ENCODE peak calls at places on chromosomes 16 and 17, in four cellular contexts. One of them, this sample, is unnamed. For H3K27me3, the result is how much of the 10 kb centered on the place peaks cover.

GRCh38 chr16:30009990-30010816 is 624 bp downstream of the DOC2A start:
- DNase-seq in suprapubic skin: no peak
- DNase-seq in dorsolateral prefrontal cortex: no peak
- DNase-seq in uterus: no peak
- DNase-seq in this sample: no peak

GRCh38 chr17:44992242-44992939 is 24.3 kb upstream of the C1QL1 start:
- DNase-seq in suprapubic skin: no peak
- DNase-seq in dorsolateral prefrontal cortex: no peak
- DNase-seq in uterus: no peak
- DNase-seq in this sample: no peak

GRCh38 chr16:58020628-58021521 is 4.7 kb upstream of the MMP15 start:
- DNase-seq in uterus: peak
- DNase-seq in dorsolateral prefrontal cortex: no peak
- DNase-seq in suprapubic skin: no peak
- DNase-seq in this sample: no peak

GRCh38 chr16:67252806-67253497 is 4.2 kb downstream of the SLC9A5 start:
- DNase-seq in suprapubic skin: peak
- DNase-seq in dorsolateral prefrontal cortex: peak
- DNase-seq in uterus: no peak
- DNase-seq in this sample: no peak

GRCh38 chr17:80807014-80807413 is 184.6 kb upstream of the CHMP6 start:
- DNase-seq in suprapubic skin: no peak
- DNase-seq in dorsolateral prefrontal cortex: no peak
- DNase-seq in uterus: no peak
- DNase-seq in this sample: no peak

GRCh38 chr17:2064511-2064910 is 9.6 kb downstream of the HIC1 start:
- DNase-seq in suprapubic skin: peak
- DNase-seq in dorsolateral prefrontal cortex: no peak
- DNase-seq in uterus: no peak
- DNase-seq in this sample: no peak

GRCh38 chr16:52837251-52837650 is 215.4 kb downstream of the CHD9NB start:
- DNase-seq in suprapubic skin: no peak
- DNase-seq in dorsolateral prefrontal cortex: no peak
- DNase-seq in uterus: no peak
- DNase-seq in this sample: no peak

GRCh38 chr17:76271669-76272540 is 6.8 kb downstream of the UBALD2 start:
- DNase-seq in suprapubic skin: no peak
- DNase-seq in dorsolateral prefrontal cortex: no peak
- DNase-seq in uterus: no peak
- DNase-seq in this sample: no peak

GRCh38 chr16:67653131-67654068 is 6.7 kb downstream of the ACD start:
- DNase-seq in dorsolateral prefrontal cortex: no peak
- DNase-seq in suprapubic skin: peak
- DNase-seq in uterus: no peak
- DNase-seq in this sample: no peak

GRCh38 chr17:66654341-66654740 is 180.6 kb upstream of the CACNG5 start:
- DNase-seq in uterus: no peak
- DNase-seq in suprapubic skin: no peak
- DNase-seq in dorsolateral prefrontal cortex: no peak
- DNase-seq in this sample: no peak

GRCh38 chr17:6384481-6384880 is 50.4 kb downstream of the AIPL1 start:
- DNase-seq in dorsolateral prefrontal cortex: no peak
- DNase-seq in suprapubic skin: no peak
- DNase-seq in uterus: no peak
- DNase-seq in this sample: no peak

GRCh38 chr16:83968483-83968865 is 430 bp downstream of the NECAB2 start:
- DNase-seq in dorsolateral prefrontal cortex: no peak
- DNase-seq in uterus: no peak
- DNase-seq in suprapubic skin: no peak
- DNase-seq in this sample: no peak

GRCh38 chr16:49405123-49405522 is 31.5 kb downstream of the C16orf78 start:
- DNase-seq in uterus: no peak
- DNase-seq in dorsolateral prefrontal cortex: no peak
- DNase-seq in suprapubic skin: no peak
- DNase-seq in this sample: no peak

GRCh38 chr17:17801800-17802481 is 34.8 kb downstream of the SREBF1 start:
- DNase-seq in suprapubic skin: no peak
- DNase-seq in uterus: no peak
- DNase-seq in dorsolateral prefrontal cortex: no peak
- DNase-seq in this sample: no peak
- H3K27ac ChIP-seq in suprapubic skin: no peak
- H3K27ac ChIP-seq in uterus: no peak
- H3K27ac ChIP-seq in dorsolateral prefrontal cortex: peak
- H3K27ac ChIP-seq in this sample: no peak

GRCh38 chr16:1135459-1135825 is 17.5 kb upstream of the CACNA1H start:
- DNase-seq in dorsolateral prefrontal cortex: no peak
- DNase-seq in suprapubic skin: no peak
- DNase-seq in uterus: no peak
- DNase-seq in this sample: no peak

GRCh38 chr16:1141201-1141600 is 11.7 kb upstream of the CACNA1H start:
- DNase-seq in uterus: no peak
- DNase-seq in dorsolateral prefrontal cortex: no peak
- DNase-seq in suprapubic skin: no peak
- DNase-seq in this sample: no peak

GRCh38 chr16:1134776-1135458 is 18.0 kb upstream of the CACNA1H start:
- DNase-seq in uterus: no peak
- DNase-seq in suprapubic skin: no peak
- DNase-seq in dorsolateral prefrontal cortex: no peak
- DNase-seq in this sample: no peak

GRCh38 chr16:1140582-1140981 is 12.3 kb upstream of the CACNA1H start:
- DNase-seq in suprapubic skin: no peak
- DNase-seq in uterus: no peak
- DNase-seq in dorsolateral prefrontal cortex: no peak
- DNase-seq in this sample: no peak

DNA sequence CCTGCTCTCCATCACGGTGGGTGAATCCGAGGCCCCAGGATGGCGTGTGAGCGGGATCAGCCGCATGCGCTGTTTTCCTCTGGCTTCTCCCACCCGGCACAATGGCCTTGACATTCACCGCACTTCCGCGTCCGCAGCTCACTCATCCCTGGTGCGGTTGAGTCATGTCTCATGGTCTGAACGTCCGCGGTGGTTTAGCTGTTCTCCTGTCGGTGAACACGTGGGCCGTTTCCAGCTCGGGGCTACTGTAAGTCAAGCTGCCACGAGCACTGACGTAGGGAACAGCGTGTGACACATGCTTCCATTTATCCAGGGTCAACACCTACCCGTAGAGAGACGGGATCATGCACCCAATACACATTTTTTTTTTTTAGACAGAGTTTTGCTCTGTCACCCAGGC is 15.3 kb upstream of the CACNA1H start:
- DNase-seq in dorsolateral prefrontal cortex: no peak
- DNase-seq in suprapubic skin: no peak
- DNase-seq in uterus: no peak
- DNase-seq in this sample: no peak
- H3K27me3 ChIP-seq in dorsolateral prefrontal cortex: under half
- H3K27me3 ChIP-seq in suprapubic skin: half or more
- H3K27me3 ChIP-seq in uterus: under half
- H3K27me3 ChIP-seq in this sample: under half

DNA sequence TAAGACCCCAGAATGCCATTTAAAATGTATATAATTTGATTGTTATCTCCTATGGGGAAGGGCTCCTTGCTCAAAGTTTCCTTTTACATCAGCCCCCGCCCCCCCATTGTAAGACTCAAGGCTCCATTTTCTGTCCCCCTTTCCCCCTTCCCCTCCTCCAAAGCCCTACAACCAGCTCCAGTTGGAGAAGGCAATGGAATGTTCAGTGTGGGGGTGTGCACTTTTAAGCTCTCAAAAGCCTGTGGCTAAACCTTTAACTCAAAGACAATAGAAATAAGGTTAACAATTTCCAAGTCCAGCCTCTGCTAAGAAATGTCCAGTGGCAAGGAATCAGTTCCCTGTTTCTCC is 114.7 kb downstream of the NOG start:
- DNase-seq in dorsolateral prefrontal cortex: no peak
- DNase-seq in suprapubic skin: no peak
- DNase-seq in uterus: no peak
- DNase-seq in this sample: no peak
- H3K4me3 ChIP-seq in dorsolateral prefrontal cortex: no peak
- H3K4me3 ChIP-seq in suprapubic skin: no peak
- H3K4me3 ChIP-seq in uterus: no peak
- H3K4me3 ChIP-seq in this sample: no peak

GRCh38 chr16:75065808-75066149 is 50.8 kb downstream of the LDHD start:
- DNase-seq in dorsolateral prefrontal cortex: no peak
- DNase-seq in suprapubic skin: no peak
- DNase-seq in uterus: no peak
- DNase-seq in this sample: no peak
- H3K27ac ChIP-seq in dorsolateral prefrontal cortex: no peak
- H3K27ac ChIP-seq in suprapubic skin: no peak
- H3K27ac ChIP-seq in uterus: peak
- H3K27ac ChIP-seq in this sample: no peak

GRCh38 chr17:61458491-61459433 is 6.5 kb downstream of the TBX4 start:
- DNase-seq in uterus: no peak
- DNase-seq in dorsolateral prefrontal cortex: no peak
- DNase-seq in suprapubic skin: no peak
- DNase-seq in this sample: no peak

GRCh38 chr17:61461586-61461966 is 9.4 kb downstream of the TBX4 start:
- DNase-seq in dorsolateral prefrontal cortex: no peak
- DNase-seq in suprapubic skin: no peak
- DNase-seq in uterus: no peak
- DNase-seq in this sample: no peak

GRCh38 chr17:61459434-61459809 is 7.2 kb downstream of the TBX4 start:
- DNase-seq in uterus: no peak
- DNase-seq in dorsolateral prefrontal cortex: no peak
- DNase-seq in suprapubic skin: no peak
- DNase-seq in this sample: peak

GRCh38 chr17:61460796-61461585 is 8.8 kb downstream of the TBX4 start:
- DNase-seq in uterus: no peak
- DNase-seq in suprapubic skin: no peak
- DNase-seq in dorsolateral prefrontal cortex: no peak
- DNase-seq in this sample: no peak

DNA sequence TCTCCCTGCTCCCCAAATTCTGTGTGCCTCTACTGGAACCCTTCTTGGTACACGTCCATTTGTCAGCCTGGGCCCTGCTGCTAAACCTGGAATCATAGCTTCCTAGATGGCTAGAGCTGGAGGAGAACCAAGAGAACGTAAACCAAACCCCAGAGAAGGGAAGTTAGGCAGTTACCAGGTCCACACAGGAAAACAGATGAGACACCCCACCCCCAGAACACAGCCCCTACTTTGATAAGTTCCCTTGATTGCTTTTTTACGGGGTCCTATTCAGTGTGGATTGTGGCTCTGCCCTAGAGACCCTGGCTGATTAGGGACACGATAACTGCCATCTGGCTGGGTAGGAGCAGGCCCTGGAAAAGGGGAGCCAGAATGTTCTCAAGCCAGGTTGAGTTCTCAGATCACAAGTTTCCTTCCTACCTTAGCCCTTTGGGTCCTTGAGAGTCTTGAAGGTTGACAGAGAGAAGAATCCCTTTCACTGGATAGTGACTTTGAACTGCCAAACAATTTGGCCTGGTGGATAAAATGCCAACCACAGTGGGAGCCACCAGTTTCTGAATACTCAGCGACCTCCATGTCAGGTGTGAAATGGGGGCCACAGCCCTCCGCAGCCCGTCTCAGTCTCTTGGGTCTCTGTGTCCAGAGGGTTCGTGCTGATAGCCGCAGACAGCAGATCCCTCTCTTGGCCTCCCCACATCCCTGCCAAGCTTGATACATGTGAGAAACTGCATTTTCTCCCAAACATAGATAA is 7.9 kb downstream of the TBX4 start:
- DNase-seq in suprapubic skin: no peak
- DNase-seq in uterus: no peak
- DNase-seq in dorsolateral prefrontal cortex: no peak
- DNase-seq in this sample: peak
- H3K27me3 ChIP-seq in suprapubic skin: half or more
- H3K27me3 ChIP-seq in uterus: under half
- H3K27me3 ChIP-seq in dorsolateral prefrontal cortex: half or more
- H3K27me3 ChIP-seq in this sample: under half

GRCh38 chr17:77541995-77542394 is 401.2 kb downstream of the SEC14L1 start:
- DNase-seq in suprapubic skin: no peak
- DNase-seq in uterus: no peak
- DNase-seq in dorsolateral prefrontal cortex: no peak
- DNase-seq in this sample: no peak
- H3K4me3 ChIP-seq in suprapubic skin: no peak
- H3K4me3 ChIP-seq in uterus: no peak
- H3K4me3 ChIP-seq in dorsolateral prefrontal cortex: no peak
- H3K4me3 ChIP-seq in this sample: no peak